ENCODE peak calls at places on chromosomes 11 and 22, in five cellular contexts. N is Peyer's patch, I is tibial nerve, Q is stomach, R is heart right ventricle. P is an unnamed sample.

GRCh38 chr11:36123353-36124220 is 165.6 kb downstream of the COMMD9 start:
- DNase-seq in N (no peak), I (no peak), Q (no peak), R (no peak), P (no peak)

GRCh38 chr22:46748206-46748947 is 10.3 kb upstream of the CERK start:
- DNase-seq in N (no peak), I (no peak), Q (no peak), R (no peak), P (no peak)

GRCh38 chr11:89660234-89660633 is 49.9 kb upstream of the TRIM77 start:
- DNase-seq in N (no peak), I (no peak), Q (no peak), R (no peak), P (no peak)

GRCh38 chr22:19716041-19716828 is 1.9 kb downstream of the SEPTIN5 start:
- DNase-seq in N (no peak), I (no peak), Q (no peak), R (no peak), P (no peak)

GRCh38 chr22:20141186-20142077 is 9.4 kb downstream of the CCDC188 start:
- DNase-seq in N (no peak), I (no peak), Q (no peak), R (no peak), P (no peak)

GRCh38 chr22:46110215-46110614 is 40.1 kb upstream of the PPARA start:
- DNase-seq in N (no peak), I (no peak), Q (no peak), R (no peak), P (no peak)

GRCh38 chr11:100821198-100821597 is 134.1 kb downstream of the ARHGAP42 start:
- DNase-seq in N (no peak), I (no peak), Q (no peak), R (no peak), P (no peak)

GRCh38 chr11:67271548-67272284 is 5.4 kb downstream of the GRK2 start:
- DNase-seq in N (peak; percentile 47), I (no peak), Q (no peak), R (peak; percentile 35), P (no peak)

GRCh38 chr11:4546876-4547275 is 1.9 kb downstream of the OR52M1 start:
- DNase-seq in N (no peak), I (no peak), Q (no peak), R (no peak), P (no peak)

GRCh38 chr11:32713496-32713895 is 81.0 kb downstream of the CCDC73 start:
- DNase-seq in N (no peak), I (no peak), Q (no peak), R (no peak), P (no peak)

GRCh38 chr22:37715760-37716159 is 18.9 kb downstream of the TRIOBP start:
- DNase-seq in N (no peak), I (no peak), Q (no peak), R (no peak), P (no peak)

GRCh38 chr11:83191491-83191890 is 2.0 kb upstream of the ANKRD42 start:
- DNase-seq in N (no peak), I (no peak), Q (no peak), R (no peak), P (no peak)

GRCh38 chr11:83193315-83194283 is at the start of gene ANKRD42:
- DNase-seq in N (peak; percentile 91), I (peak; percentile 95), Q (peak; percentile 92), R (peak; percentile 88), P (peak; percentile 86)

GRCh38 chr11:83194284-83195175 is 1.0 kb downstream of the ANKRD42 start:
- DNase-seq in N (peak; percentile 76), I (peak; percentile 38), Q (peak; percentile 62), R (peak; percentile 61), P (peak; percentile 37)

GRCh38 chr11:83192846-83193245 is 666 bp upstream of the ANKRD42 start:
- DNase-seq in N (no peak), I (no peak), Q (no peak), R (no peak), P (no peak)

DNA sequence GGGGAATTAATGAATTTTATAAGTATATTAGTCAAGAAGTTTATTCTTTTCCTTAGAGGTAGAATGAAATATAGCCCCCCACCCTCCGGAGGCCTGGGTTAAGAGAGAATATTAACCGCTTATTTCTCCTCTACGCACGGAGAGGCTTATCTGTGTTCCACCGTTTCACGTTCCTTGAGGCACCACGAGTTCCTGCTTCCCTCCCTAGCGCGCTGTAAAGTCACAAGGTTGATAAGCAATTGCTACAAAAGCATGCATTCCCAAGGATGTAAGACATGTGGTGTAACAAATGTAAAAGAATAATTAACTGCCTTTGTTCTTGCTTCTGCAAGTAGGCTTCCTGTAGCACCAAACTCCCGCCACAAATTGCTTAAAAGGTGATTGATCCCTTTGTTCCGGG is 1.5 kb upstream of the ANKRD42 start:
- DNase-seq in N (no peak), I (no peak), Q (no peak), R (no peak), P (no peak)
- H3K4me3 ChIP-seq in N (no peak overlapping the region), I (no peak overlapping the region), Q (peak overlapping the region; percentile 73), R (peak overlapping the region; percentile 86), P (peak overlapping the region; percentile 92)

GRCh38 chr22:39176067-39176621 is 23.7 kb upstream of the CBX7 start:
- DNase-seq in N (peak; percentile 56), I (peak; percentile 52), Q (peak; percentile 48), R (peak; percentile 76), P (no peak)
- H3K4me1 ChIP-seq in N (peaks cover 28% of the 10 kb centered on the region), I (peaks cover 57% of the 10 kb centered on the region), Q (peaks cover 64% of the 10 kb centered on the region), R (peaks cover 32% of the 10 kb centered on the region), P (peaks cover 28% of the 10 kb centered on the region)

DNA sequence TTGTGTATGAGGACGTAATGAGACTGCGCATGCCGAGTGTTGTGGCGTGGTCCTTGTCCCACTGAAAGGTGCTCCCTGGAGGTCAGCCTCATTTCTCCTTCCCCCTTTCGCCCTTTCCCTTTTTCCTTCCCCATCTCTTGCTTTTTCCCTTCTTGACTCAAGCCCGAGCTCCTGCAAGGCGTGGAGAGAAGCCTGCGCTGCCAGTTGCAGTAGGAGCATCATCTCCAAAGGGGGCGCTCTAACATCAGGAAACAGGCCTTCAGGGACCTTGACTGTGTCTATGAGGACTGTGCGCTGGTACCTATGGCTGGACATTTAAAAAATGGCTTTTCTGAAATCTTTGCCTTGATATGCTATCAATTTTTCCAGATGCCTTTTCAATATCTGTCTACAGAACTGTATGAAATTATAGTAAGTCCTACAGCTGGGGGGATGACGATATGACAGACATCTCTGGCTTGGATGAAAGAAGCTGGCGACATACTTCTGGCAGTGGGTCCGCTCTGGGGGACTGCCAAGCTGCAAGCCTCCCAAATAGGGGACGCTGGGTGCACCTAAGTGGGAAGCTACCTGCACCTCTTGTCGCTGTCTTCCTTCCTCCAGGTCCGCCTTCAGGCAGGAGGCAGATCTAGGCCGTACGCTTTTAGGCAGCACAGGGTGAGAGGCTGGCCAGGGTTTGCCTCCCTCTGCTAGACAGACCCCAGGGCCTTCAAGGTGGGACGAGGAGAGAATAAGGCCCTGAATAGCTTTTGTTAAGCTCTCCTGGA is 96.5 kb downstream of the NXPE2 start:
- DNase-seq in N (no peak), I (no peak), Q (peak; percentile 40), R (no peak), P (no peak)
- TF ChIP-seq CTCF in N (no peak), I (no peak), Q (peak; percentile 36), R (peak; percentile 71), P (no peak)

GRCh38 chr11:78190374-78190773 is 1.7 kb downstream of the USP35 start:
- DNase-seq in N (peak; percentile 31), I (no peak), Q (no peak), R (no peak), P (no peak)
- H3K4me3 ChIP-seq in N (no peak overlapping the region), I (no peak overlapping the region), Q (no peak overlapping the region), R (no peak overlapping the region), P (peak overlapping the region; percentile 95)

GRCh38 chr11:124895471-124895971 is 2.1 kb downstream of the ROBO4 start:
- DNase-seq in N (no peak), I (peak; percentile 3), Q (no peak), R (no peak), P (no peak)

GRCh38 chr11:124897681-124898680 is at the start of gene ROBO4:
- DNase-seq in N (no peak), I (peak; percentile 34), Q (no peak), R (peak; percentile 71), P (no peak)

GRCh38 chr11:124896071-124896750 is 1.5 kb downstream of the ROBO4 start:
- DNase-seq in N (no peak), I (peak; percentile 3), Q (no peak), R (no peak), P (no peak)

GRCh38 chr11:124898711-124899110 is 1.0 kb upstream of the ROBO4 start:
- DNase-seq in N (no peak), I (peak; percentile 7), Q (no peak), R (peak; percentile 59), P (no peak)

GRCh38 chr11:124896821-124897391 is 759 bp downstream of the ROBO4 start:
- DNase-seq in N (no peak), I (peak; percentile 11), Q (no peak), R (no peak), P (no peak)
- H3K4me1 ChIP-seq in N (no peaks in the 10 kb centered on the region), I (peaks cover 16% of the 10 kb centered on the region), Q (peaks cover 9% of the 10 kb centered on the region), R (peaks cover 14% of the 10 kb centered on the region), P (peaks cover 4% of the 10 kb centered on the region)

DNA sequence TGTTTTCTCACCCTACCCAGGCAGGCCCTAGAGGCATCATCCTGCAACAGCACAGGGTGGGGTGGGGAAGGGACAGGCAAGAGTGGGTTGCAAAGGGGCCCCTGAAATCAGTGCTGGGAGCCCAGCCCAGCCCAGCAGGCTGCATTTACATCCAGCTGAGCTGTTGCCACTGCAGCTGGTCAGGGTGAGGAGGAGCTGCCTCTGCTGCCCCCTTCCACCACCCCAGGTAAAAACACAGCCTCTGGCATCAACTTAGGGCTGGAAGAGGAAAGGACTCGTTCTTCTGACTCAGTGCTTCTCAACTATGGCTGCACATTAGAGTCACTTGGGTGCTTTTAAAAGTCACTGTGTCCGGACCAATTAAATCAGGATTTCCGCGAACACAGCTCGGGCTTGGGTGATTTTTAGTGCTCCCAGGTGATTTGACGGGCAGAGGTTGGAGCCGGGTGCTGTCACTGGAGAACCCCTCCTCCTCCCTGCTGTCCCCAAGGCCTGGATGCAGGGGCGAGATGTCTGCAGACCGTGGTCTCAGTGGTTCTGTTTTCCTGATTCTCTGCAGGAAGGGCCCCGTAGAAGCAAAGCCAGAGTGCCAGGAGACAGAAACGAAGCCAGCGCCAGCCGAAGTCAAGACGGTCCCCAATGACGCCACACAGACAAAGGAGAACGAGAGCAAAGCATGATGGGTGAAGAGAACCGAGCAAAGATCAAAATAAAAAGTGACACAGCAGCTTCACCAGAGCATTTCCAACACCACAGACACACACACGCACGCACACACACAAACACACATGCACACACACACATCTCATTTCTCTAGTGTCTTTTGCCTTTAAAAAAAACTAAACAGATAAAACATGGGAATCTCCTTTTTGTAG is 39.4 kb upstream of the TTC12 start:
- DNase-seq in N (no peak), I (no peak), Q (no peak), R (no peak), P (no peak)
- TF ChIP-seq CTCF in N (no peak), I (no peak), Q (no peak), R (no peak), P (no peak)

GRCh38 chr22:30433773-30434172 is 8.2 kb downstream of the MTFP1 start:
- DNase-seq in N (no peak), I (no peak), Q (no peak), R (no peak), P (no peak)

GRCh38 chr22:30433227-30433626 is 7.7 kb downstream of the MTFP1 start:
- DNase-seq in N (no peak), I (no peak), Q (no peak), R (no peak), P (no peak)

GRCh38 chr22:30434775-30435315 is 9.3 kb downstream of the MTFP1 start:
- DNase-seq in N (no peak), I (no peak), Q (no peak), R (no peak), P (no peak)

GRCh38 chr22:30436196-30436595 is 10.6 kb downstream of the MTFP1 start:
- DNase-seq in N (no peak), I (no peak), Q (no peak), R (no peak), P (no peak)

GRCh38 chr22:30435674-30436126 is 10.1 kb downstream of the MTFP1 start:
- DNase-seq in N (no peak), I (no peak), Q (peak; percentile 56), R (no peak), P (no peak)
- H3K4me3 ChIP-seq in N (no peak overlapping the region), I (no peak overlapping the region), Q (no peak overlapping the region), R (no peak overlapping the region), P (no peak overlapping the region)